ENCODE peak calls at places on chromosomes 13 and 19, in nine cellular contexts. Q, B, K, N, S, A, C, Z and F are unnamed samples.

GRCh38 chr13:100580045-100580444 is 8.5 kb downstream of the GGACT start:
- DNase-seq in N (no peak), K (no peak), B (no peak), Q (no peak), A (no peak), S (no peak), Z (no peak), C (no peak), F (no peak)

GRCh38 chr19:18000981-18001836 is 6.8 kb upstream of the ARRDC2 start:
- DNase-seq in N (peak; percentile 93), Q (peak; percentile 90), C (no peak), K (no peak), Z (peak; percentile 88), S (peak; percentile 85), A (peak; percentile 83), B (peak; percentile 82), F (peak; percentile 68)

GRCh38 chr13:28557725-28558124 is 62.8 kb upstream of the FLT1 start:
- DNase-seq in B (no peak), C (no peak), K (no peak), S (no peak), Q (no peak), A (no peak), Z (no peak), N (no peak), F (no peak)

GRCh38 chr19:44749318-44749717 is 810 bp downstream of the BCL3 start:
- DNase-seq in S (no peak), K (no peak), A (no peak), Q (no peak), B (no peak), Z (no peak), N (no peak), C (no peak), F (no peak)

GRCh38 chr19:30444253-30444671 is 72.1 kb downstream of the ZNF536 start:
- DNase-seq in B (no peak), C (no peak), N (peak; percentile 32), K (no peak), Z (no peak), S (no peak), A (no peak), Q (no peak), F (no peak)

GRCh38 chr13:109156181-109156935 is 526.9 kb downstream of the MYO16 start:
- DNase-seq in A (no peak), C (peak; percentile 71), S (peak; percentile 88), Z (no peak), B (no peak), Q (no peak), K (no peak), N (peak; percentile 11), F (no peak)

GRCh38 chr13:95349267-95349666 is 48.0 kb upstream of the ABCC4 start:
- DNase-seq in Q (no peak), B (no peak), N (no peak), A (no peak), S (peak; percentile 41), C (no peak), K (no peak), Z (no peak), F (no peak)

GRCh38 chr13:97257800-97258799 is 36.0 kb downstream of the MBNL2 start:
- DNase-seq in C (peak; percentile 54), K (no peak), B (no peak), A (peak; percentile 54), Z (peak; percentile 46), Q (peak; percentile 72), N (no peak), S (peak; percentile 96), F (peak; percentile 45)

GRCh38 chr13:38933786-38934185 is 56.8 kb downstream of the STOML3 start:
- DNase-seq in S (no peak), A (no peak), C (no peak), K (no peak), N (no peak), B (no peak), Z (no peak), Q (no peak), F (no peak)

GRCh38 chr19:39166571-39167391 is 30.0 kb upstream of the NCCRP1 start:
- DNase-seq in B (peak; percentile 96), Z (peak; percentile 90), A (peak; percentile 95), Q (peak; percentile 73), K (no peak), S (no peak), C (no peak), N (peak; percentile 96), F (peak; percentile 94)

GRCh38 chr19:41999071-41999877 is 5.2 kb upstream of the ATP1A3 start:
- DNase-seq in N (no peak), S (no peak), K (no peak), Q (no peak), Z (no peak), A (peak; percentile 18), B (no peak), C (no peak), F (peak; percentile 57)

GRCh38 chr13:79492918-79493594 is 12.1 kb downstream of the NDFIP2 start:
- DNase-seq in N (no peak), S (no peak), Q (no peak), Z (no peak), C (no peak), K (no peak), B (no peak), A (no peak), F (no peak)

GRCh38 chr13:97279913-97280312 is 57.8 kb downstream of the MBNL2 start:
- DNase-seq in A (no peak), C (no peak), S (peak; percentile 47), Q (no peak), Z (no peak), B (no peak), K (no peak), N (no peak), F (no peak)

GRCh38 chr13:27574661-27575060 is 45.7 kb downstream of the LNX2 start:
- DNase-seq in B (no peak), S (no peak), Z (no peak), C (no peak), A (no peak), Q (no peak), N (no peak), K (no peak), F (no peak)

GRCh38 chr19:41799444-41800000 is 3.1 kb downstream of the CEACAM3 start:
- DNase-seq in Z (peak; percentile 38), B (no peak), N (peak; percentile 94), Q (no peak), C (no peak), S (no peak), A (peak; percentile 60), K (no peak), F (no peak)

GRCh38 chr13:66689037-66689619 is 541.0 kb downstream of the PCDH9 start:
- DNase-seq in A (no peak), S (peak; percentile 42), K (no peak), C (no peak), B (no peak), Q (no peak), N (no peak), Z (no peak), F (no peak)
- TF ChIP-seq CTCF in A (no peak), S (peak; percentile 42), K (peak; percentile 27), C (no peak), B (no peak), Q (peak; percentile 43), N (no peak), Z (no peak), F (peak; percentile 57)

GRCh38 chr19:50705422-50706019 is 14.1 kb downstream of the SHANK1 start:
- DNase-seq in S (peak; percentile 76), N (peak; percentile 21), Q (peak; percentile 61), A (peak; percentile 68), C (peak; percentile 43), B (no peak), K (peak; percentile 39), Z (no peak), F (peak; percentile 67)

GRCh38 chr19:50702158-50702869 is 17.3 kb downstream of the SHANK1 start:
- DNase-seq in N (no peak), Z (no peak), K (no peak), C (no peak), A (no peak), S (no peak), Q (no peak), B (no peak), F (no peak)

GRCh38 chr19:50706387-50706786 is 13.2 kb downstream of the SHANK1 start:
- DNase-seq in Z (no peak), S (no peak), B (no peak), C (no peak), N (no peak), Q (no peak), K (no peak), A (no peak), F (no peak)

GRCh38 chr19:50702870-50703829 is 16.5 kb downstream of the SHANK1 start:
- DNase-seq in Q (no peak), A (no peak), Z (no peak), N (no peak), B (no peak), S (peak; percentile 18), K (no peak), C (no peak), F (peak; percentile 58)

GRCh38 chr19:50703915-50704548 is 15.6 kb downstream of the SHANK1 start:
- DNase-seq in A (peak; percentile 40), Q (no peak), C (no peak), N (no peak), K (no peak), S (peak; percentile 9), B (no peak), Z (no peak), F (peak; percentile 68)
- TF ChIP-seq CTCF in A (no peak), Q (peak; percentile 26), C (peak; percentile 24), N (no peak), K (peak; percentile 35), S (no peak), B (no peak), Z (no peak), F (peak; percentile 71)

GRCh38 chr19:13260883-13261653 is 110.9 kb downstream of the IER2 start:
- DNase-seq in Q (peak; percentile 62), Z (no peak), C (peak; percentile 56), S (peak; percentile 55), A (peak; percentile 58), N (no peak), B (no peak), K (no peak), F (no peak)
- TF ChIP-seq CTCF in Q (no peak), Z (no peak), C (no peak), S (no peak), A (no peak), N (no peak), B (no peak), K (peak; percentile 11), F (no peak)

GRCh38 chr19:53388168-53388567 is 6.8 kb upstream of the ZNF765 start:
- DNase-seq in Q (no peak), Z (no peak), N (no peak), S (no peak), K (no peak), A (no peak), B (no peak), C (no peak), F (no peak)
- TF ChIP-seq CTCF in Q (no peak), Z (no peak), N (no peak), S (no peak), K (no peak), A (no peak), B (no peak), C (no peak), F (no peak)